ENCODE peak calls at places on chromosome X, in four cellular contexts. One of them, this sample, is unnamed.

GRCh38 chrX:112941209-112941788 is 100.7 kb upstream of the AMOT start:
- DNase-seq in mammary epithelial cell: no peak
- DNase-seq in epithelial cell of esophagus: peak; percentile 1
- DNase-seq in endothelial cell of umbilical vein: no peak
- DNase-seq in this sample: peak; percentile 2

GRCh38 chrX:53281321-53281822 is at the start of gene IQSEC2:
- DNase-seq in mammary epithelial cell: peak; percentile 71
- DNase-seq in epithelial cell of esophagus: peak; percentile 73
- DNase-seq in endothelial cell of umbilical vein: peak; percentile 77
- DNase-seq in this sample: peak; percentile 65

GRCh38 chrX:109920325-109920724 is 82.6 kb upstream of the TMEM164 start:
- DNase-seq in mammary epithelial cell: no peak
- DNase-seq in epithelial cell of esophagus: no peak
- DNase-seq in endothelial cell of umbilical vein: no peak
- DNase-seq in this sample: no peak

GRCh38 chrX:19544693-19545305 is 29.5 kb upstream of the MAP3K15 start:
- DNase-seq in mammary epithelial cell: peak; percentile 36
- DNase-seq in endothelial cell of umbilical vein: peak; percentile 43
- DNase-seq in epithelial cell of esophagus: peak; percentile 61
- DNase-seq in this sample: peak; percentile 46

GRCh38 chrX:40542972-40543371 is 37.8 kb upstream of the ATP6AP2 start:
- DNase-seq in epithelial cell of esophagus: no peak
- DNase-seq in mammary epithelial cell: no peak
- DNase-seq in endothelial cell of umbilical vein: no peak
- DNase-seq in this sample: no peak

GRCh38 chrX:52979993-52980392 is 21.7 kb upstream of the FAM156A start:
- DNase-seq in epithelial cell of esophagus: no peak
- DNase-seq in endothelial cell of umbilical vein: no peak
- DNase-seq in mammary epithelial cell: no peak
- DNase-seq in this sample: no peak

GRCh38 chrX:16185725-16186136 is 18.4 kb downstream of the MAGEB17 start:
- DNase-seq in mammary epithelial cell: peak; percentile 81
- DNase-seq in epithelial cell of esophagus: peak; percentile 52
- DNase-seq in endothelial cell of umbilical vein: peak; percentile 74
- DNase-seq in this sample: peak; percentile 78

GRCh38 chrX:72045552-72046277 is 86.0 kb downstream of the RTL5 start:
- DNase-seq in epithelial cell of esophagus: peak; percentile 79
- DNase-seq in endothelial cell of umbilical vein: peak; percentile 41
- DNase-seq in mammary epithelial cell: peak; percentile 62
- DNase-seq in this sample: peak; percentile 77

GRCh38 chrX:123357941-123358340 is 173.9 kb downstream of the GRIA3 start:
- DNase-seq in mammary epithelial cell: no peak
- DNase-seq in epithelial cell of esophagus: no peak
- DNase-seq in endothelial cell of umbilical vein: no peak
- DNase-seq in this sample: no peak

GRCh38 chrX:129665916-129666644 is 11.3 kb upstream of the APLN start:
- DNase-seq in mammary epithelial cell: peak; percentile 60
- DNase-seq in epithelial cell of esophagus: peak; percentile 71
- DNase-seq in endothelial cell of umbilical vein: peak; percentile 87
- DNase-seq in this sample: peak; percentile 78

GRCh38 chrX:113551919-113552318 is 711.3 kb upstream of the AMOT start:
- DNase-seq in epithelial cell of esophagus: no peak
- DNase-seq in endothelial cell of umbilical vein: no peak
- DNase-seq in mammary epithelial cell: no peak
- DNase-seq in this sample: no peak

GRCh38 chrX:134660627-134661026 is 2.4 kb upstream of the PLAC1 start:
- DNase-seq in endothelial cell of umbilical vein: no peak
- DNase-seq in epithelial cell of esophagus: no peak
- DNase-seq in mammary epithelial cell: no peak
- DNase-seq in this sample: no peak

GRCh38 chrX:122238801-122239200 is 945.3 kb upstream of the GRIA3 start:
- DNase-seq in endothelial cell of umbilical vein: no peak
- DNase-seq in mammary epithelial cell: peak; percentile 67
- DNase-seq in epithelial cell of esophagus: peak; percentile 77
- DNase-seq in this sample: peak; percentile 84

GRCh38 chrX:119071381-119071780 is 1.4 kb upstream of the CT47C1 start:
- DNase-seq in mammary epithelial cell: no peak
- DNase-seq in endothelial cell of umbilical vein: no peak
- DNase-seq in epithelial cell of esophagus: no peak
- DNase-seq in this sample: no peak

GRCh38 chrX:47802589-47802988 is 34.1 kb upstream of the ZNF81 start:
- DNase-seq in mammary epithelial cell: peak; percentile 34
- DNase-seq in endothelial cell of umbilical vein: no peak
- DNase-seq in epithelial cell of esophagus: peak; percentile 61
- DNase-seq in this sample: peak; percentile 34

GRCh38 chrX:147894332-147894870 is 17.3 kb upstream of the FMR1 start:
- DNase-seq in epithelial cell of esophagus: peak; percentile 26
- DNase-seq in endothelial cell of umbilical vein: no peak
- DNase-seq in mammary epithelial cell: no peak
- DNase-seq in this sample: peak; percentile 20

GRCh38 chrX:443676-444210 is 57.0 kb upstream of the PPP2R3B start:
- DNase-seq in epithelial cell of esophagus: no peak
- DNase-seq in mammary epithelial cell: no peak
- DNase-seq in endothelial cell of umbilical vein: no peak
- DNase-seq in this sample: no peak

GRCh38 chrX:21528076-21528475 is 130.1 kb downstream of the KLHL34 start:
- DNase-seq in endothelial cell of umbilical vein: peak; percentile 53
- DNase-seq in mammary epithelial cell: no peak
- DNase-seq in epithelial cell of esophagus: no peak
- DNase-seq in this sample: peak; percentile 8

GRCh38 chrX:13903405-13903804 is 86.5 kb upstream of the GPM6B start:
- DNase-seq in epithelial cell of esophagus: peak; percentile 79
- DNase-seq in endothelial cell of umbilical vein: no peak
- DNase-seq in mammary epithelial cell: no peak
- DNase-seq in this sample: peak; percentile 54

GRCh38 chrX:40511258-40511657 is 69.5 kb upstream of the ATP6AP2 start:
- DNase-seq in epithelial cell of esophagus: no peak
- DNase-seq in mammary epithelial cell: no peak
- DNase-seq in endothelial cell of umbilical vein: no peak
- DNase-seq in this sample: no peak

GRCh38 chrX:147958316-147958715 is 22.8 kb upstream of the FMR1NB start:
- DNase-seq in endothelial cell of umbilical vein: no peak
- DNase-seq in epithelial cell of esophagus: peak; percentile 52
- DNase-seq in mammary epithelial cell: peak; percentile 39
- DNase-seq in this sample: peak; percentile 56

GRCh38 chrX:4277122-4277521 is 563.7 kb upstream of the PRKX start:
- DNase-seq in epithelial cell of esophagus: peak; percentile 0
- DNase-seq in mammary epithelial cell: peak; percentile 2
- DNase-seq in endothelial cell of umbilical vein: no peak
- DNase-seq in this sample: no peak

GRCh38 chrX:115560211-115560977 is 580 bp upstream of the PLS3 start:
- DNase-seq in epithelial cell of esophagus: peak; percentile 85
- DNase-seq in endothelial cell of umbilical vein: peak; percentile 70
- DNase-seq in mammary epithelial cell: peak; percentile 81
- DNase-seq in this sample: peak; percentile 85

GRCh38 chrX:41409006-41409405 is 38.1 kb upstream of the NYX start:
- DNase-seq in endothelial cell of umbilical vein: no peak
- DNase-seq in epithelial cell of esophagus: no peak
- DNase-seq in mammary epithelial cell: no peak
- DNase-seq in this sample: no peak

GRCh38 chrX:74498924-74499323 is 77.6 kb downstream of the SLC16A2 start:
- DNase-seq in epithelial cell of esophagus: no peak
- DNase-seq in endothelial cell of umbilical vein: no peak
- DNase-seq in mammary epithelial cell: no peak
- DNase-seq in this sample: no peak

GRCh38 chrX:15598031-15598430 is 2.7 kb downstream of the ACE2 start:
- DNase-seq in epithelial cell of esophagus: no peak
- DNase-seq in endothelial cell of umbilical vein: no peak
- DNase-seq in mammary epithelial cell: no peak
- DNase-seq in this sample: no peak

GRCh38 chrX:7993873-7994272 is 66.7 kb upstream of the PNPLA4 start:
- DNase-seq in endothelial cell of umbilical vein: no peak
- DNase-seq in epithelial cell of esophagus: peak; percentile 7
- DNase-seq in mammary epithelial cell: no peak
- DNase-seq in this sample: no peak

GRCh38 chrX:1487401-1487800 is 34.7 kb upstream of the ASMTL start:
- DNase-seq in mammary epithelial cell: no peak
- DNase-seq in endothelial cell of umbilical vein: no peak
- DNase-seq in epithelial cell of esophagus: no peak
- DNase-seq in this sample: no peak

GRCh38 chrX:81537723-81538122 is 335.8 kb downstream of the SH3BGRL start:
- DNase-seq in endothelial cell of umbilical vein: no peak
- DNase-seq in mammary epithelial cell: no peak
- DNase-seq in epithelial cell of esophagus: no peak
- DNase-seq in this sample: no peak
- TF ChIP-seq CTCF in endothelial cell of umbilical vein: no peak
- TF ChIP-seq CTCF in mammary epithelial cell: no peak
- TF ChIP-seq CTCF in epithelial cell of esophagus: no peak
- TF ChIP-seq CTCF in this sample: no peak

DNA sequence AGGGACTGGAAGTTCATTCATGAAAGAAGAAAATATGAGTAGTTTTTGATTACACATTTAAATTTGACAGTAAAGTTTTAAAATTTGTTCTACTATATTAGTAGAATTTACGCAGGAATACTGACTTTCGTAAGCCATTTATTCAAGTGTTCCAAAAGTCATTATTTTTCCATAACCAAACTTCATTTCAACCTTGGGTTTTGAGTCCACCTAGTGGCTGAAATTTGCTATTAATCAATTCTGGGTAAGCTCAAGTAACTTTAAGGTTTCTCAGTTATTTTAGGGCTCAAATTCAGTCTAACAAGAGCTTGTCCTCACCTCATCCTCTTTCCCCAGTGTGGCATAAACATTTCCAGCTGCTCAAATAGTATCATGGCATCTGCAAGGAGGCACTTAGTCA is 175.4 kb downstream of the SH3BGRL start:
- DNase-seq in mammary epithelial cell: peak; percentile 8
- DNase-seq in endothelial cell of umbilical vein: peak; percentile 36
- DNase-seq in epithelial cell of esophagus: peak; percentile 21
- DNase-seq in this sample: peak; percentile 25
- TF ChIP-seq CTCF in mammary epithelial cell: peak; percentile 67
- TF ChIP-seq CTCF in endothelial cell of umbilical vein: no peak
- TF ChIP-seq CTCF in epithelial cell of esophagus: peak; percentile 50
- TF ChIP-seq CTCF in this sample: no peak

GRCh38 chrX:107542500-107542899 is 85.8 kb upstream of the PRPS1 start:
- DNase-seq in mammary epithelial cell: peak; percentile 31
- DNase-seq in epithelial cell of esophagus: peak; percentile 18
- DNase-seq in endothelial cell of umbilical vein: peak; percentile 4
- DNase-seq in this sample: peak; percentile 15

GRCh38 chrX:107541244-107541643 is 87.1 kb upstream of the PRPS1 start:
- DNase-seq in epithelial cell of esophagus: no peak
- DNase-seq in endothelial cell of umbilical vein: no peak
- DNase-seq in mammary epithelial cell: no peak
- DNase-seq in this sample: no peak

DNA sequence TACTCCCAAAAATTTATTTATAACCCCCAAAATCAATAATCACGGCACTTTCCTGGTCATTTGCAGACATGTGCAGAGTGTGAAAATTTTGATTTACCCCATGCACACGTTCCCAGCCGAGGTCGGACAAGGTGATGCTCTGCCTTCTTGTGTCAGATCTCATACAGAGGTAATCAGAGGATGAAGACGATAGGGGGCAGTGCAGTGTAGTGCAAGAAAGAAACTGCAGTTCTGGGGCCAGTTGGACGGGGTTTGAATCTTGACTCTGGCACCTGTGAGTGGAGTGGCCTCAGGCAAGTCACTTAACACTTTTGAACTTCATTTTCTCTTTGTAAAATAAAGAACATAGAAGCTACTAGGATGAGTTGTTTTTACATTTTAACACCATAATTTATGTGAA is 88.4 kb downstream of the FRMPD3 start:
- DNase-seq in endothelial cell of umbilical vein: peak; percentile 29
- DNase-seq in epithelial cell of esophagus: peak; percentile 69
- DNase-seq in mammary epithelial cell: peak; percentile 27
- DNase-seq in this sample: peak; percentile 53
- TF ChIP-seq CTCF in endothelial cell of umbilical vein: peak; percentile 22
- TF ChIP-seq CTCF in epithelial cell of esophagus: peak; percentile 63
- TF ChIP-seq CTCF in mammary epithelial cell: peak; percentile 61
- TF ChIP-seq CTCF in this sample: peak; percentile 48

GRCh38 chrX:132022863-132023116 is 312 bp upstream of the STK26 start:
- DNase-seq in epithelial cell of esophagus: no peak
- DNase-seq in mammary epithelial cell: no peak
- DNase-seq in endothelial cell of umbilical vein: no peak
- DNase-seq in this sample: no peak

GRCh38 chrX:132025085-132025484 is 2.0 kb downstream of the STK26 start:
- DNase-seq in endothelial cell of umbilical vein: no peak
- DNase-seq in mammary epithelial cell: no peak
- DNase-seq in epithelial cell of esophagus: peak; percentile 29
- DNase-seq in this sample: no peak

GRCh38 chrX:132023896-132024386 is 839 bp downstream of the STK26 start:
- DNase-seq in epithelial cell of esophagus: peak; percentile 10
- DNase-seq in mammary epithelial cell: peak; percentile 37
- DNase-seq in endothelial cell of umbilical vein: peak; percentile 1
- DNase-seq in this sample: peak; percentile 30

GRCh38 chrX:132023117-132023895 is at the start of gene STK26:
- DNase-seq in mammary epithelial cell: peak; percentile 76
- DNase-seq in epithelial cell of esophagus: peak; percentile 84
- DNase-seq in endothelial cell of umbilical vein: peak; percentile 50
- DNase-seq in this sample: peak; percentile 60

DNA sequence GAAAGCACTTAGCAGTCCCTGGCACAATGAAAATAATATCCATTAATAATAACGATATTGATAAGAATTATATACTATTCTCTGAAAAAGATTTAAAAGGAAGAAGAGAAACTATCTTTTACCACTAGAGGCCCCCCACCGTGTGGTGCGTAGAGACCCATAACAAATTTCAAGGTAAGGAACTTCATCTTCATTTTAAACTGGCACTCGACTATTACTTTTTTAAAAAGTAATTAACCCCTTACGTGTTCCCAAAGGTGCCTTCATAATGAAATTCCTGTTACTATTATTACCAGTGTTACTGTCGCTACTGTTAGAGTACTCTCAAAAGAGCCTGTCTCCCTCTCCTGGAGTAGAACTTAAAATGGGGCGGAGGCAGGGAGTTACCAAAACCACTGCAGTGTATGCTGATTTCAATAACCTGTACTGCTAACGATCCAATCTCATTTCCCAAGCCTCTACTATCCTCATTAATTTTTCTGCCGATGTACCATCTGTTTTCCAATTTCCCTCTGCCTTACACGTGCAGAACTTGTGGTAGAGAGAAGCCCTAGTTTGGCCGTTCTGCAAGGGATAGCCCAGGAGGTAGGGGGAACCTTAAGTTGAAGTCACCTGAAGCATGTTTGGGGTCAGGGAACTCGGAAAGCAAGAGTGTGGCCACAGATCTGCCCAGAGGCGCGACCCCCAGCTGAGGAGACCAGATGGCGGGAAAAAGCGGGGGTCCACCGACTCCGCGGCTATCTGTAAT is 813 bp upstream of the STK26 start:
- DNase-seq in endothelial cell of umbilical vein: peak; percentile 29
- DNase-seq in epithelial cell of esophagus: peak; percentile 40
- DNase-seq in mammary epithelial cell: peak; percentile 26
- DNase-seq in this sample: peak; percentile 38
- TF ChIP-seq CTCF in endothelial cell of umbilical vein: peak; percentile 6
- TF ChIP-seq CTCF in epithelial cell of esophagus: peak; percentile 27
- TF ChIP-seq CTCF in mammary epithelial cell: peak; percentile 22
- TF ChIP-seq CTCF in this sample: no peak

GRCh38 chrX:149629730-149630387 is 1.7 kb downstream of the TMEM185A start:
- DNase-seq in mammary epithelial cell: no peak
- DNase-seq in endothelial cell of umbilical vein: no peak
- DNase-seq in epithelial cell of esophagus: no peak
- DNase-seq in this sample: no peak
- TF ChIP-seq CTCF in mammary epithelial cell: no peak
- TF ChIP-seq CTCF in endothelial cell of umbilical vein: no peak
- TF ChIP-seq CTCF in epithelial cell of esophagus: no peak
- TF ChIP-seq CTCF in this sample: no peak